ENCODE peak calls at places on chromosomes 6 and 20, in nine cellular contexts. One of them, this sample, is unnamed.

GRCh38 chr6:30719356-30719755 is 796 bp upstream of the TUBB start:
- DNase-seq in body of pancreas: no peak
- DNase-seq in aorta: no peak
- DNase-seq in brain microvascular endothelial cell: no peak
- DNase-seq in heart right ventricle: no peak
- DNase-seq in NB4: no peak
- DNase-seq in psoas muscle: no peak
- DNase-seq in kidney epithelial cell: no peak
- DNase-seq in adipocyte: no peak
- DNase-seq in this sample: no peak

GRCh38 chr20:11229772-11230171 is 556.0 kb upstream of the JAG1 start:
- DNase-seq in body of pancreas: peak
- DNase-seq in aorta: peak
- DNase-seq in brain microvascular endothelial cell: peak
- DNase-seq in heart right ventricle: peak
- DNase-seq in NB4: peak
- DNase-seq in psoas muscle: peak
- DNase-seq in kidney epithelial cell: peak
- DNase-seq in adipocyte: peak
- DNase-seq in this sample: no peak

GRCh38 chr6:7730852-7731251 is 5.0 kb downstream of the BMP6 start:
- DNase-seq in body of pancreas: no peak
- DNase-seq in aorta: no peak
- DNase-seq in brain microvascular endothelial cell: peak
- DNase-seq in heart right ventricle: no peak
- DNase-seq in NB4: no peak
- DNase-seq in psoas muscle: no peak
- DNase-seq in kidney epithelial cell: peak
- DNase-seq in adipocyte: peak
- DNase-seq in this sample: no peak

GRCh38 chr6:101202975-101203374 is 190.5 kb upstream of the GRIK2 start:
- DNase-seq in body of pancreas: no peak
- DNase-seq in aorta: no peak
- DNase-seq in brain microvascular endothelial cell: no peak
- DNase-seq in heart right ventricle: no peak
- DNase-seq in NB4: no peak
- DNase-seq in psoas muscle: no peak
- DNase-seq in kidney epithelial cell: no peak
- DNase-seq in adipocyte: no peak
- DNase-seq in this sample: no peak

GRCh38 chr20:33733654-33734576 is 2.1 kb downstream of the ZNF341 start:
- DNase-seq in body of pancreas: peak
- DNase-seq in aorta: no peak
- DNase-seq in brain microvascular endothelial cell: peak
- DNase-seq in heart right ventricle: no peak
- DNase-seq in NB4: peak
- DNase-seq in psoas muscle: no peak
- DNase-seq in kidney epithelial cell: no peak
- DNase-seq in adipocyte: peak
- DNase-seq in this sample: no peak

GRCh38 chr20:52410182-52410647 is 218.6 kb upstream of the ZFP64 start:
- DNase-seq in body of pancreas: no peak
- DNase-seq in aorta: no peak
- DNase-seq in brain microvascular endothelial cell: no peak
- DNase-seq in heart right ventricle: peak
- DNase-seq in NB4: peak
- DNase-seq in psoas muscle: no peak
- DNase-seq in kidney epithelial cell: peak
- DNase-seq in adipocyte: no peak
- DNase-seq in this sample: no peak

GRCh38 chr20:51914758-51915157 is 112.4 kb upstream of the SALL4 start:
- DNase-seq in body of pancreas: no peak
- DNase-seq in aorta: no peak
- DNase-seq in brain microvascular endothelial cell: no peak
- DNase-seq in heart right ventricle: no peak
- DNase-seq in NB4: no peak
- DNase-seq in psoas muscle: no peak
- DNase-seq in kidney epithelial cell: no peak
- DNase-seq in adipocyte: peak
- DNase-seq in this sample: no peak

GRCh38 chr6:144931172-144932035 is 646.3 kb downstream of the UTRN start:
- DNase-seq in body of pancreas: peak
- DNase-seq in aorta: no peak
- DNase-seq in brain microvascular endothelial cell: peak
- DNase-seq in heart right ventricle: peak
- DNase-seq in NB4: peak
- DNase-seq in psoas muscle: no peak
- DNase-seq in kidney epithelial cell: no peak
- DNase-seq in adipocyte: peak
- DNase-seq in this sample: no peak

GRCh38 chr20:17504326-17504897 is 26.8 kb downstream of the BFSP1 start:
- DNase-seq in body of pancreas: peak
- DNase-seq in aorta: no peak
- DNase-seq in brain microvascular endothelial cell: no peak
- DNase-seq in heart right ventricle: no peak
- DNase-seq in NB4: no peak
- DNase-seq in psoas muscle: no peak
- DNase-seq in kidney epithelial cell: no peak
- DNase-seq in adipocyte: no peak
- DNase-seq in this sample: no peak
- H3K4me3 ChIP-seq in body of pancreas: no peak
- H3K4me3 ChIP-seq in aorta: no peak
- H3K4me3 ChIP-seq in brain microvascular endothelial cell: peak
- H3K4me3 ChIP-seq in heart right ventricle: peak
- H3K4me3 ChIP-seq in NB4: peak
- H3K4me3 ChIP-seq in psoas muscle: peak
- H3K4me3 ChIP-seq in kidney epithelial cell: no peak
- H3K4me3 ChIP-seq in adipocyte: peak
- H3K4me3 ChIP-seq in this sample: no peak

GRCh38 chr20:46814366-46815232 is 80.0 kb upstream of the EYA2 start:
- DNase-seq in body of pancreas: no peak
- DNase-seq in aorta: no peak
- DNase-seq in brain microvascular endothelial cell: peak
- DNase-seq in heart right ventricle: no peak
- DNase-seq in NB4: no peak
- DNase-seq in psoas muscle: no peak
- DNase-seq in kidney epithelial cell: peak
- DNase-seq in adipocyte: peak
- DNase-seq in this sample: no peak

GRCh38 chr20:46809961-46810360 is 84.7 kb upstream of the EYA2 start:
- DNase-seq in body of pancreas: no peak
- DNase-seq in aorta: no peak
- DNase-seq in brain microvascular endothelial cell: no peak
- DNase-seq in heart right ventricle: no peak
- DNase-seq in NB4: no peak
- DNase-seq in psoas muscle: no peak
- DNase-seq in kidney epithelial cell: no peak
- DNase-seq in adipocyte: no peak
- DNase-seq in this sample: no peak

GRCh38 chr20:46810442-46811327 is 84.0 kb upstream of the EYA2 start:
- DNase-seq in body of pancreas: no peak
- DNase-seq in aorta: no peak
- DNase-seq in brain microvascular endothelial cell: no peak
- DNase-seq in heart right ventricle: no peak
- DNase-seq in NB4: no peak
- DNase-seq in psoas muscle: no peak
- DNase-seq in kidney epithelial cell: no peak
- DNase-seq in adipocyte: no peak
- DNase-seq in this sample: no peak

GRCh38 chr20:46808565-46808964 is 86.1 kb upstream of the EYA2 start:
- DNase-seq in body of pancreas: no peak
- DNase-seq in aorta: no peak
- DNase-seq in brain microvascular endothelial cell: no peak
- DNase-seq in heart right ventricle: no peak
- DNase-seq in NB4: no peak
- DNase-seq in psoas muscle: no peak
- DNase-seq in kidney epithelial cell: no peak
- DNase-seq in adipocyte: no peak
- DNase-seq in this sample: no peak

GRCh38 chr20:46811328-46812084 is 83.1 kb upstream of the EYA2 start:
- DNase-seq in body of pancreas: no peak
- DNase-seq in aorta: no peak
- DNase-seq in brain microvascular endothelial cell: no peak
- DNase-seq in heart right ventricle: no peak
- DNase-seq in NB4: no peak
- DNase-seq in psoas muscle: no peak
- DNase-seq in kidney epithelial cell: no peak
- DNase-seq in adipocyte: no peak
- DNase-seq in this sample: no peak
- H3K4me3 ChIP-seq in body of pancreas: no peak
- H3K4me3 ChIP-seq in aorta: no peak
- H3K4me3 ChIP-seq in brain microvascular endothelial cell: peak
- H3K4me3 ChIP-seq in heart right ventricle: no peak
- H3K4me3 ChIP-seq in NB4: no peak
- H3K4me3 ChIP-seq in psoas muscle: no peak
- H3K4me3 ChIP-seq in kidney epithelial cell: peak
- H3K4me3 ChIP-seq in adipocyte: no peak
- H3K4me3 ChIP-seq in this sample: peak

GRCh38 chr20:49984426-49985153 is 1.8 kb downstream of the SNAI1 start:
- DNase-seq in body of pancreas: no peak
- DNase-seq in aorta: no peak
- DNase-seq in brain microvascular endothelial cell: no peak
- DNase-seq in heart right ventricle: no peak
- DNase-seq in NB4: no peak
- DNase-seq in psoas muscle: no peak
- DNase-seq in kidney epithelial cell: no peak
- DNase-seq in adipocyte: peak
- DNase-seq in this sample: no peak
- H3K4me3 ChIP-seq in body of pancreas: no peak
- H3K4me3 ChIP-seq in aorta: no peak
- H3K4me3 ChIP-seq in brain microvascular endothelial cell: peak
- H3K4me3 ChIP-seq in heart right ventricle: peak
- H3K4me3 ChIP-seq in NB4: no peak
- H3K4me3 ChIP-seq in psoas muscle: peak
- H3K4me3 ChIP-seq in kidney epithelial cell: no peak
- H3K4me3 ChIP-seq in adipocyte: peak
- H3K4me3 ChIP-seq in this sample: no peak

GRCh38 chr20:59123011-59123676 is 40.5 kb upstream of the ZNF831 start:
- DNase-seq in body of pancreas: no peak
- DNase-seq in aorta: no peak
- DNase-seq in brain microvascular endothelial cell: no peak
- DNase-seq in heart right ventricle: no peak
- DNase-seq in NB4: no peak
- DNase-seq in psoas muscle: no peak
- DNase-seq in kidney epithelial cell: no peak
- DNase-seq in adipocyte: no peak
- DNase-seq in this sample: no peak
- H3K4me3 ChIP-seq in body of pancreas: no peak
- H3K4me3 ChIP-seq in aorta: no peak
- H3K4me3 ChIP-seq in brain microvascular endothelial cell: no peak
- H3K4me3 ChIP-seq in heart right ventricle: no peak
- H3K4me3 ChIP-seq in NB4: no peak
- H3K4me3 ChIP-seq in psoas muscle: no peak
- H3K4me3 ChIP-seq in kidney epithelial cell: no peak
- H3K4me3 ChIP-seq in adipocyte: no peak
- H3K4me3 ChIP-seq in this sample: no peak

DNA sequence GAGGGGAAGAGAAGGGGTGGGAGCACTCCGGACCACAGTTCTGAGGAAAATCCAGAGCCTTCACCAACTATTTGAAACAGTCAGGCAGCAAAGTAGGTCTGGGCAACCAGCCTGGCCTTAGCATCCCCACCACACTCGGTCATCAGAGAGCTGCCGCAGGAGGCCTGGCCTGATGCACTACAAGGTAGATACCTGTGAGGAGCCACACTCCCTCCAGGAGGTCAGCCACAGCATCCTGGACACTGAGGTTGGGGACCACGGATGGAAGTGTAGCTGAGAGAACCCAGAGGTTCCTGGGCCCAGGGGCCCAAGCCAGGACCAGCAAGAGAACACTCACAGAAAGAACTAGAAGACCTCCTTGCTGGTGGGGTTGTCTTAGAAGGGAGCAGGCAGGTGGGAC is 194.8 kb upstream of the PROKR2 start:
- DNase-seq in body of pancreas: no peak
- DNase-seq in aorta: no peak
- DNase-seq in brain microvascular endothelial cell: no peak
- DNase-seq in heart right ventricle: no peak
- DNase-seq in NB4: no peak
- DNase-seq in psoas muscle: no peak
- DNase-seq in kidney epithelial cell: no peak
- DNase-seq in adipocyte: no peak
- DNase-seq in this sample: no peak
- H3K4me3 ChIP-seq in body of pancreas: no peak
- H3K4me3 ChIP-seq in aorta: no peak
- H3K4me3 ChIP-seq in brain microvascular endothelial cell: no peak
- H3K4me3 ChIP-seq in heart right ventricle: no peak
- H3K4me3 ChIP-seq in NB4: no peak
- H3K4me3 ChIP-seq in psoas muscle: no peak
- H3K4me3 ChIP-seq in kidney epithelial cell: no peak
- H3K4me3 ChIP-seq in adipocyte: no peak
- H3K4me3 ChIP-seq in this sample: no peak

GRCh38 chr20:31603822-31604566 is 1.1 kb upstream of the ID1 start:
- DNase-seq in body of pancreas: peak
- DNase-seq in aorta: peak
- DNase-seq in brain microvascular endothelial cell: peak
- DNase-seq in heart right ventricle: peak
- DNase-seq in NB4: peak
- DNase-seq in psoas muscle: peak
- DNase-seq in kidney epithelial cell: peak
- DNase-seq in adipocyte: peak
- DNase-seq in this sample: peak
- H3K4me3 ChIP-seq in body of pancreas: no peak
- H3K4me3 ChIP-seq in aorta: peak
- H3K4me3 ChIP-seq in brain microvascular endothelial cell: peak
- H3K4me3 ChIP-seq in heart right ventricle: peak
- H3K4me3 ChIP-seq in NB4: peak
- H3K4me3 ChIP-seq in psoas muscle: peak
- H3K4me3 ChIP-seq in kidney epithelial cell: peak
- H3K4me3 ChIP-seq in adipocyte: peak
- H3K4me3 ChIP-seq in this sample: peak

GRCh38 chr20:26243731-26244130 is 547.1 kb upstream of the ZNF337 start:
- DNase-seq in body of pancreas: no peak
- DNase-seq in aorta: no peak
- DNase-seq in brain microvascular endothelial cell: no peak
- DNase-seq in heart right ventricle: no peak
- DNase-seq in NB4: no peak
- DNase-seq in psoas muscle: no peak
- DNase-seq in kidney epithelial cell: no peak
- DNase-seq in adipocyte: no peak
- DNase-seq in this sample: no peak
- H3K4me3 ChIP-seq in body of pancreas: no peak
- H3K4me3 ChIP-seq in aorta: no peak
- H3K4me3 ChIP-seq in brain microvascular endothelial cell: no peak
- H3K4me3 ChIP-seq in heart right ventricle: no peak
- H3K4me3 ChIP-seq in NB4: no peak
- H3K4me3 ChIP-seq in psoas muscle: no peak
- H3K4me3 ChIP-seq in kidney epithelial cell: no peak
- H3K4me3 ChIP-seq in adipocyte: no peak
- H3K4me3 ChIP-seq in this sample: no peak

GRCh38 chr6:89409461-89410035 is 2.5 kb downstream of the RRAGD start:
- DNase-seq in body of pancreas: no peak
- DNase-seq in aorta: no peak
- DNase-seq in brain microvascular endothelial cell: no peak
- DNase-seq in heart right ventricle: peak
- DNase-seq in NB4: no peak
- DNase-seq in psoas muscle: no peak
- DNase-seq in kidney epithelial cell: no peak
- DNase-seq in adipocyte: no peak
- DNase-seq in this sample: no peak
- H3K4me3 ChIP-seq in body of pancreas: no peak
- H3K4me3 ChIP-seq in aorta: no peak
- H3K4me3 ChIP-seq in brain microvascular endothelial cell: no peak
- H3K4me3 ChIP-seq in heart right ventricle: peak
- H3K4me3 ChIP-seq in NB4: no peak
- H3K4me3 ChIP-seq in psoas muscle: peak
- H3K4me3 ChIP-seq in kidney epithelial cell: no peak
- H3K4me3 ChIP-seq in adipocyte: no peak
- H3K4me3 ChIP-seq in this sample: no peak

This sample was measured in iPS DF 6.9.